ENCODE peak calls at places on chromosomes 2 and 18, in eight cellular contexts. O is stimulated activated CD4-positive, alpha-beta T cell treated with anti-CD3 and anti-CD28 coated beads, Interleukin-2, amount 100 ng/mL, for 48 hours; V is NCI-H460; J is kidney epithelial cell; L is NCI-H1048; F is small intestine; P is effector memory CD8-positive, alpha-beta T cell; R is T1000. N is an unnamed sample.

GRCh38 chr18:61831071-61831470 is 61.7 kb downstream of the RNF152 start:
- DNase-seq in O (no peak), V (no peak), J (no peak), L (no peak), F (no peak), P (no peak), R (no peak), N (peak)

GRCh38 chr2:60525859-60526258 is 27.6 kb downstream of the BCL11A start:
- DNase-seq in O (no peak), V (no peak), J (no peak), L (no peak), F (no peak), P (no peak), R (no peak), N (no peak)

GRCh38 chr2:147389218-147389617 is 455.6 kb upstream of the ACVR2A start:
- DNase-seq in O (no peak), V (no peak), J (no peak), L (no peak), F (peak), P (no peak), R (no peak), N (no peak)

GRCh38 chr18:10029711-10030110 is 115.9 kb downstream of the VAPA start:
- DNase-seq in O (no peak), V (no peak), J (no peak), L (no peak), F (no peak), P (no peak), R (no peak), N (no peak)

GRCh38 chr2:231611273-231612198 is 18.9 kb downstream of the TEX44 start:
- DNase-seq in O (peak), V (peak), J (peak), L (no peak), F (peak), P (no peak), R (peak), N (peak)

GRCh38 chr18:34991152-34991551 is 50.1 kb upstream of the MAPRE2 start:
- DNase-seq in O (no peak), V (no peak), J (no peak), L (no peak), F (no peak), P (no peak), R (no peak), N (no peak)

GRCh38 chr18:74623047-74623816 is 25.6 kb downstream of the ZNF407 start:
- DNase-seq in O (no peak), V (no peak), J (no peak), L (no peak), F (peak), P (no peak), R (no peak), N (no peak)

GRCh38 chr2:234189786-234190185 is 139.3 kb downstream of the SPP2 start:
- DNase-seq in O (no peak), V (no peak), J (no peak), L (no peak), F (no peak), P (no peak), R (no peak), N (no peak)

GRCh38 chr18:8142131-8142711 is 467.0 kb upstream of the RAB12 start:
- DNase-seq in O (no peak), V (peak), J (no peak), L (no peak), F (no peak), P (no peak), R (no peak), N (no peak)

GRCh38 chr18:24546304-24546703 is 85.9 kb downstream of the HRH4 start:
- DNase-seq in O (no peak), V (no peak), J (no peak), L (no peak), F (peak), P (no peak), R (no peak), N (no peak)

GRCh38 chr2:51855683-51856082 is 823.8 kb upstream of the NRXN1 start:
- DNase-seq in O (no peak), V (no peak), J (no peak), L (no peak), F (no peak), P (no peak), R (no peak), N (no peak)

GRCh38 chr2:210224660-210225460 is at the start of gene ACADL:
- DNase-seq in O (no peak), V (peak), J (no peak), L (no peak), F (peak), P (no peak), R (peak), N (peak)